ENCODE peak calls at places on chromosomes 6 and 20, in six cellular contexts. One of them, this sample, is unnamed.

GRCh38 chr6:72561629-72562028 is 60.2 kb upstream of the KCNQ5 start:
- DNase-seq in thyroid gland: no peak
- DNase-seq in endodermal cell: peak
- DNase-seq in tibial nerve: no peak
- DNase-seq in ovary: no peak
- DNase-seq in PC-3: no peak
- DNase-seq in this sample: no peak

GRCh38 chr6:47633141-47633540 is 65.2 kb upstream of the ADGRF4 start:
- DNase-seq in endodermal cell: peak
- DNase-seq in tibial nerve: no peak
- DNase-seq in thyroid gland: no peak
- DNase-seq in PC-3: peak
- DNase-seq in ovary: no peak
- DNase-seq in this sample: no peak

GRCh38 chr20:60203451-60203850 is 245.2 kb downstream of the CDH26 start:
- DNase-seq in thyroid gland: no peak
- DNase-seq in PC-3: peak
- DNase-seq in ovary: no peak
- DNase-seq in endodermal cell: no peak
- DNase-seq in tibial nerve: no peak
- DNase-seq in this sample: no peak

GRCh38 chr6:116206231-116206903 is 47.5 kb downstream of the TSPYL4 start:
- DNase-seq in ovary: no peak
- DNase-seq in endodermal cell: no peak
- DNase-seq in PC-3: no peak
- DNase-seq in thyroid gland: no peak
- DNase-seq in tibial nerve: no peak
- DNase-seq in this sample: no peak

GRCh38 chr6:37202788-37203491 is 33.0 kb downstream of the PIM1 start:
- DNase-seq in PC-3: peak
- DNase-seq in ovary: no peak
- DNase-seq in endodermal cell: peak
- DNase-seq in tibial nerve: no peak
- DNase-seq in thyroid gland: no peak
- DNase-seq in this sample: no peak

GRCh38 chr6:101090281-101090680 is 209.2 kb upstream of the ASCC3 start:
- DNase-seq in PC-3: peak
- DNase-seq in thyroid gland: no peak
- DNase-seq in ovary: no peak
- DNase-seq in endodermal cell: no peak
- DNase-seq in tibial nerve: no peak
- DNase-seq in this sample: no peak

GRCh38 chr20:57813870-57814269 is 104.1 kb upstream of the PMEPA1 start:
- DNase-seq in endodermal cell: no peak
- DNase-seq in ovary: no peak
- DNase-seq in thyroid gland: no peak
- DNase-seq in tibial nerve: no peak
- DNase-seq in PC-3: no peak
- DNase-seq in this sample: no peak

GRCh38 chr6:79627422-79627821 is 3.7 kb upstream of the SH3BGRL2 start:
- DNase-seq in tibial nerve: no peak
- DNase-seq in thyroid gland: no peak
- DNase-seq in endodermal cell: no peak
- DNase-seq in ovary: no peak
- DNase-seq in PC-3: no peak
- DNase-seq in this sample: no peak

GRCh38 chr20:2619337-2619736 is 33.1 kb upstream of the NOP56 start:
- DNase-seq in thyroid gland: no peak
- DNase-seq in PC-3: no peak
- DNase-seq in tibial nerve: no peak
- DNase-seq in endodermal cell: no peak
- DNase-seq in ovary: no peak
- DNase-seq in this sample: no peak

GRCh38 chr6:134303903-134304302 is 14.0 kb downstream of the SGK1 start:
- DNase-seq in tibial nerve: no peak
- DNase-seq in PC-3: no peak
- DNase-seq in endodermal cell: no peak
- DNase-seq in ovary: no peak
- DNase-seq in thyroid gland: no peak
- DNase-seq in this sample: no peak

GRCh38 chr6:45843848-45844521 is 171.7 kb downstream of the CLIC5 start:
- DNase-seq in tibial nerve: no peak
- DNase-seq in endodermal cell: no peak
- DNase-seq in PC-3: no peak
- DNase-seq in thyroid gland: peak
- DNase-seq in ovary: no peak
- DNase-seq in this sample: no peak

GRCh38 chr6:100915876-100916275 is 34.7 kb upstream of the ASCC3 start:
- DNase-seq in PC-3: no peak
- DNase-seq in ovary: no peak
- DNase-seq in tibial nerve: no peak
- DNase-seq in thyroid gland: no peak
- DNase-seq in endodermal cell: no peak
- DNase-seq in this sample: no peak

GRCh38 chr20:21609221-21609620 is 95.4 kb upstream of the NKX2-2 start:
- DNase-seq in ovary: no peak
- DNase-seq in endodermal cell: no peak
- DNase-seq in tibial nerve: no peak
- DNase-seq in PC-3: peak
- DNase-seq in thyroid gland: no peak
- DNase-seq in this sample: no peak

GRCh38 chr6:157445277-157445676 is 64.3 kb downstream of the ZDHHC14 start:
- DNase-seq in ovary: no peak
- DNase-seq in PC-3: no peak
- DNase-seq in endodermal cell: no peak
- DNase-seq in tibial nerve: no peak
- DNase-seq in thyroid gland: no peak
- DNase-seq in this sample: no peak

GRCh38 chr6:37354526-37355384 is 972 bp downstream of the RNF8 start:
- DNase-seq in PC-3: peak
- DNase-seq in ovary: peak
- DNase-seq in thyroid gland: peak
- DNase-seq in tibial nerve: no peak
- DNase-seq in endodermal cell: peak
- DNase-seq in this sample: peak

GRCh38 chr6:29762781-29763214 is 39.6 kb downstream of the HLA-F start:
- DNase-seq in ovary: no peak
- DNase-seq in thyroid gland: no peak
- DNase-seq in tibial nerve: no peak
- DNase-seq in PC-3: no peak
- DNase-seq in endodermal cell: peak
- DNase-seq in this sample: no peak

GRCh38 chr6:5517781-5518180 is 256.5 kb downstream of the FARS2 start:
- DNase-seq in thyroid gland: no peak
- DNase-seq in tibial nerve: no peak
- DNase-seq in ovary: no peak
- DNase-seq in PC-3: no peak
- DNase-seq in endodermal cell: no peak
- DNase-seq in this sample: no peak

GRCh38 chr20:25390538-25391528 is at the start of gene ABHD12:
- DNase-seq in endodermal cell: peak
- DNase-seq in thyroid gland: peak
- DNase-seq in ovary: peak
- DNase-seq in tibial nerve: peak
- DNase-seq in PC-3: peak
- DNase-seq in this sample: peak
- TF ChIP-seq CTCF in endodermal cell: no peak
- TF ChIP-seq CTCF in thyroid gland: no peak
- TF ChIP-seq CTCF in ovary: no peak
- TF ChIP-seq CTCF in tibial nerve: peak
- TF ChIP-seq CTCF in PC-3: no peak
- TF ChIP-seq CTCF in this sample: no peak

GRCh38 chr6:163252132-163252729 is 162.3 kb upstream of the QKI start:
- DNase-seq in thyroid gland: no peak
- DNase-seq in ovary: no peak
- DNase-seq in tibial nerve: no peak
- DNase-seq in endodermal cell: no peak
- DNase-seq in PC-3: no peak
- DNase-seq in this sample: no peak

GRCh38 chr6:163250122-163250521 is 164.4 kb upstream of the QKI start:
- DNase-seq in PC-3: no peak
- DNase-seq in thyroid gland: no peak
- DNase-seq in endodermal cell: no peak
- DNase-seq in tibial nerve: no peak
- DNase-seq in ovary: no peak
- DNase-seq in this sample: no peak

GRCh38 chr6:163253556-163254213 is 160.8 kb upstream of the QKI start:
- DNase-seq in tibial nerve: no peak
- DNase-seq in PC-3: no peak
- DNase-seq in ovary: no peak
- DNase-seq in endodermal cell: no peak
- DNase-seq in thyroid gland: no peak
- DNase-seq in this sample: no peak

GRCh38 chr6:163248051-163248450 is 166.5 kb upstream of the QKI start:
- DNase-seq in ovary: no peak
- DNase-seq in thyroid gland: no peak
- DNase-seq in endodermal cell: no peak
- DNase-seq in tibial nerve: no peak
- DNase-seq in PC-3: no peak
- DNase-seq in this sample: no peak

GRCh38 chr6:163249651-163250101 is 164.8 kb upstream of the QKI start:
- DNase-seq in tibial nerve: no peak
- DNase-seq in PC-3: peak
- DNase-seq in endodermal cell: no peak
- DNase-seq in thyroid gland: no peak
- DNase-seq in ovary: no peak
- DNase-seq in this sample: no peak
- H3K27ac ChIP-seq in tibial nerve: peak
- H3K27ac ChIP-seq in PC-3: peak
- H3K27ac ChIP-seq in endodermal cell: peak
- H3K27ac ChIP-seq in thyroid gland: no peak
- H3K27ac ChIP-seq in ovary: no peak
- H3K27ac ChIP-seq in this sample: no peak

GRCh38 chr6:132259070-132259469 is 142.2 kb downstream of the MOXD1 start:
- DNase-seq in ovary: no peak
- DNase-seq in tibial nerve: no peak
- DNase-seq in thyroid gland: no peak
- DNase-seq in PC-3: peak
- DNase-seq in endodermal cell: peak
- DNase-seq in this sample: no peak
- TF ChIP-seq CTCF in ovary: no peak
- TF ChIP-seq CTCF in tibial nerve: no peak
- TF ChIP-seq CTCF in thyroid gland: no peak
- TF ChIP-seq CTCF in PC-3: peak
- TF ChIP-seq CTCF in endodermal cell: peak
- TF ChIP-seq CTCF in this sample: peak

DNA sequence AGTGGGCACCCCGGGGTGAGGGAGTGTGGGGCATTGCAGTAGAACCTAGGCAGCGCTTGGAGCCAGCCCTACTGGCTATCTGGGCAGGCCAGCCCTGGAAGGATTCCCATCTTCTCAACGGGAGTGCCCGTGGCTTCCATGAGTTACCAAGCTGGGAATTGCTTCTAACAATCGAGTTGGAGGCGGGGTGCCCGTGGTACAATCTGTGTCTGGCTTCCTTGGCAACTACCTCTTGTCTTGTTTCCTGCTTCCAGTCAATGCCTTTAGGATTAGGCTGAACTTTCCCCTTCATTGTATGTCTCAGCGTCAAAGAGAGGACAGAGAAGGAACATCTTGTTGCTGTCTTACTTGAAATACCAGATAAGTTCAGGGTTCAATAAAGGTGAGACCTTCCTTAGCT is 33.3 kb downstream of the PPP1R14C start:
- DNase-seq in thyroid gland: peak
- DNase-seq in ovary: no peak
- DNase-seq in endodermal cell: no peak
- DNase-seq in PC-3: no peak
- DNase-seq in tibial nerve: no peak
- DNase-seq in this sample: peak
- H3K27ac ChIP-seq in thyroid gland: peak
- H3K27ac ChIP-seq in ovary: no peak
- H3K27ac ChIP-seq in endodermal cell: no peak
- H3K27ac ChIP-seq in PC-3: no peak
- H3K27ac ChIP-seq in tibial nerve: no peak
- H3K27ac ChIP-seq in this sample: peak

DNA sequence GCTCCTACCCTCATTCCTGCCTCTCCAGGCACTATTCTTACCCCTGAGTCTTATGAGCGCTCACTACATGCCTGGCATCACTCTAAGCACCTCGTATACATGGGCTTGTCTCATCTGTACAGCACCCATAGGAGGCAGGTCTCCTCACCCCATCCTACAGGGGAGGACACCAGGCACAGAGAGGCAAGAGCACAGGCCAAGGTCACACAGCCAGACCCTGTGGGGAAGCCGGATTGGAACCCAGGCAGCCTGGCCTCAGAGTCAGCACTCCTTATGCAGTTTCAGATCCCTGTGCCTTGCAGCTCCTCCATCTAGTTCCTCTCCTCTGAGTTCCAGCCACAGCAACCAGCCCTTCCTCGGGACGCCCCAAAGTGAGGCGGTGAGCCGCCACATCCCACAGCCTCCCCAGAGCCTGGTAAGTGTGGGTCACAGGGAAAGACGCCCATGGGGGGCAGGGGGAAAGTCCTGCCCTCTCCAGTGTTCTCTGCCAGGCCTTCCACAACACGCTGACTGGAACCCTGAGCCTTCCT is 103.3 kb downstream of the NFATC2 start:
- DNase-seq in ovary: no peak
- DNase-seq in thyroid gland: no peak
- DNase-seq in PC-3: no peak
- DNase-seq in tibial nerve: no peak
- DNase-seq in endodermal cell: no peak
- DNase-seq in this sample: no peak
- TF ChIP-seq CTCF in ovary: no peak
- TF ChIP-seq CTCF in thyroid gland: no peak
- TF ChIP-seq CTCF in PC-3: no peak
- TF ChIP-seq CTCF in tibial nerve: no peak
- TF ChIP-seq CTCF in endodermal cell: no peak
- TF ChIP-seq CTCF in this sample: no peak

DNA sequence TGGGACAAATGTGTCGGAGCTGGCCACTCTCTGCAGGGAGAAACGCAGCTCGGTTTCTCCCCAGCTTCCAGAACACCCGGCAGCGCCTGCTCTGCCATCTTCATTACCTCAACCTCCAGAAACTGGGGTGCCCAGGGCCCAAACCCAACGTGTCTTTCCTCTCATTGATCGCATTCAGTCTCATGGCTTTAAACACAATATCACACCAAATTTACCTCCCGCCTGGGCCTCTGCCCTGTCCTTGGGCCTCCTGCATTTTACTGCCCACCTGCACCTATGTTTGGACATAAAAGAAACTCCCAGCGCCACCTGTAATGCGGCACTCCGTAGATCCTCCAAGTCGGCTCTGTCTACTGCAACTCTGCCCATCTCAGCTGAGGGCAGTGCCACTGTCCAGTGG is 22.2 kb downstream of the SERPINB6 start:
- DNase-seq in thyroid gland: no peak
- DNase-seq in endodermal cell: peak
- DNase-seq in tibial nerve: no peak
- DNase-seq in PC-3: no peak
- DNase-seq in ovary: no peak
- DNase-seq in this sample: no peak
- H3K27ac ChIP-seq in thyroid gland: no peak
- H3K27ac ChIP-seq in endodermal cell: no peak
- H3K27ac ChIP-seq in tibial nerve: no peak
- H3K27ac ChIP-seq in PC-3: no peak
- H3K27ac ChIP-seq in ovary: no peak
- H3K27ac ChIP-seq in this sample: peak

GRCh38 chr6:168530653-168531071 is 89.7 kb downstream of the SMOC2 start:
- DNase-seq in ovary: no peak
- DNase-seq in tibial nerve: no peak
- DNase-seq in endodermal cell: no peak
- DNase-seq in PC-3: no peak
- DNase-seq in thyroid gland: no peak
- DNase-seq in this sample: no peak
- TF ChIP-seq CTCF in ovary: no peak
- TF ChIP-seq CTCF in tibial nerve: no peak
- TF ChIP-seq CTCF in endodermal cell: peak
- TF ChIP-seq CTCF in PC-3: no peak
- TF ChIP-seq CTCF in thyroid gland: no peak
- TF ChIP-seq CTCF in this sample: no peak